ENCODE peak calls at places on chromosome 10, in seven cellular contexts. H is HCT116; F is effector memory CD4-positive, alpha-beta T cell; D is hepatocyte; J is cardiac muscle cell; T is lower lobe of right lung; M is body of pancreas. V is an unnamed sample. For H3K4me1, the result is how much of the 10 kb centered on the place peaks cover.

GRCh38 chr10:123958221-123958620 is 66.6 kb upstream of the CPXM2 start:
- DNase-seq in H (no peak), F (no peak), D (no peak), J (no peak), T (no peak), M (no peak), V (no peak)

GRCh38 chr10:77974396-77975074 is 48.0 kb upstream of the DLG5 start:
- DNase-seq in H (peak), F (no peak), D (peak), J (peak), T (no peak), M (peak), V (no peak)

GRCh38 chr10:131751827-131752775 is 148.7 kb upstream of the PPP2R2D start:
- DNase-seq in H (no peak), F (no peak), D (no peak), J (no peak), T (no peak), M (no peak), V (peak)

GRCh38 chr10:22321831-22322662 is 1.1 kb downstream of the BMI1 start:
- DNase-seq in H (no peak), F (no peak), D (peak), J (peak), T (peak), M (no peak), V (peak)

GRCh38 chr10:28202941-28203352 is 99.9 kb downstream of the MPP7 start:
- DNase-seq in H (no peak), F (no peak), D (no peak), J (no peak), T (no peak), M (peak), V (peak)

GRCh38 chr10:85642082-85642420 is 724.5 kb downstream of the GRID1 start:
- DNase-seq in H (no peak), F (no peak), D (no peak), J (no peak), T (no peak), M (no peak), V (no peak)

GRCh38 chr10:129853236-129853946 is 110.7 kb downstream of the EBF3 start:
- DNase-seq in H (no peak), F (no peak), D (peak), J (no peak), T (no peak), M (peak), V (no peak)

GRCh38 chr10:98602224-98602623 is 155.5 kb upstream of the HPS1 start:
- DNase-seq in H (no peak), F (no peak), D (no peak), J (no peak), T (no peak), M (no peak), V (no peak)

GRCh38 chr10:74799840-74800239 is 26.6 kb upstream of the KAT6B start:
- DNase-seq in H (no peak), F (no peak), D (no peak), J (no peak), T (no peak), M (no peak), V (no peak)

GRCh38 chr10:74855027-74855426 is 28.6 kb downstream of the KAT6B start:
- DNase-seq in H (no peak), F (no peak), D (no peak), J (peak), T (no peak), M (peak), V (no peak)

GRCh38 chr10:125448596-125448995 is 234.4 kb downstream of the TEX36 start:
- DNase-seq in H (peak), F (no peak), D (peak), J (peak), T (no peak), M (peak), V (no peak)

GRCh38 chr10:88881922-88882645 is 2.0 kb downstream of the STAMBPL1 start:
- DNase-seq in H (no peak), F (no peak), D (no peak), J (no peak), T (no peak), M (no peak), V (no peak)

GRCh38 chr10:84537447-84537931 is 209.1 kb downstream of the CCSER2 start:
- DNase-seq in H (peak), F (no peak), D (peak), J (peak), T (peak), M (peak), V (peak)

GRCh38 chr10:69124558-69125121 is 662 bp downstream of the VPS26A start:
- DNase-seq in H (peak), F (peak), D (peak), J (peak), T (peak), M (peak), V (no peak)

GRCh38 chr10:89210794-89211425 is 3.8 kb upstream of the CH25H start:
- DNase-seq in H (no peak), F (no peak), D (no peak), J (no peak), T (no peak), M (no peak), V (no peak)

GRCh38 chr10:3655528-3655927 is 129.5 kb downstream of the KLF6 start:
- DNase-seq in H (no peak), F (no peak), D (no peak), J (no peak), T (no peak), M (no peak), V (no peak)

GRCh38 chr10:93028881-93029280 is 31.7 kb upstream of the CYP26C1 start:
- DNase-seq in H (peak), F (no peak), D (no peak), J (no peak), T (no peak), M (no peak), V (no peak)

GRCh38 chr10:76732306-76732705 is 905.3 kb downstream of the KCNMA1 start:
- DNase-seq in H (no peak), F (no peak), D (no peak), J (no peak), T (no peak), M (no peak), V (no peak)

GRCh38 chr10:31129261-31129660 is 97.6 kb upstream of the ZNF438 start:
- DNase-seq in H (no peak), F (no peak), D (peak), J (no peak), T (no peak), M (peak), V (no peak)

GRCh38 chr10:32065871-32066270 is 9.6 kb upstream of the KIF5B start:
- DNase-seq in H (no peak), F (no peak), D (peak), J (no peak), T (no peak), M (peak), V (no peak)

GRCh38 chr10:30647089-30647488 is 17.5 kb upstream of the LYZL2 start:
- DNase-seq in H (no peak), F (no peak), D (no peak), J (no peak), T (no peak), M (no peak), V (no peak)

GRCh38 chr10:6470894-6471618 is 109.0 kb downstream of the PRKCQ start:
- DNase-seq in H (no peak), F (no peak), D (no peak), J (no peak), T (no peak), M (no peak), V (no peak)

GRCh38 chr10:116690356-116691078 is 51.8 kb downstream of the HSPA12A start:
- DNase-seq in H (no peak), F (no peak), D (peak), J (peak), T (no peak), M (no peak), V (no peak)

GRCh38 chr10:103690281-103690680 is 165.1 kb downstream of the SH3PXD2A start:
- DNase-seq in H (no peak), F (no peak), D (no peak), J (no peak), T (no peak), M (no peak), V (no peak)

GRCh38 chr10:133185421-133185820 is 25.4 kb downstream of the KNDC1 start:
- DNase-seq in H (no peak), F (no peak), D (no peak), J (no peak), T (no peak), M (no peak), V (no peak)

GRCh38 chr10:31143331-31143935 is 111.8 kb upstream of the ZNF438 start:
- DNase-seq in H (no peak), F (no peak), D (no peak), J (no peak), T (no peak), M (no peak), V (no peak)

GRCh38 chr10:15168296-15168780 is at the start of gene NMT2:
- DNase-seq in H (peak), F (no peak), D (no peak), J (peak), T (peak), M (peak), V (peak)

GRCh38 chr10:133336131-133337078 is at the start of gene CALY:
- DNase-seq in H (no peak), F (peak), D (no peak), J (peak), T (peak), M (peak), V (no peak)

GRCh38 chr10:89369142-89370105 is 8.4 kb upstream of the IFIT1B start:
- DNase-seq in H (no peak), F (no peak), D (peak), J (no peak), T (no peak), M (no peak), V (no peak)

GRCh38 chr10:124306922-124307371 is 111.8 kb downstream of the OAT start:
- DNase-seq in H (no peak), F (no peak), D (no peak), J (no peak), T (no peak), M (peak), V (no peak)

GRCh38 chr10:93678805-93679587 is 23.4 kb downstream of the FRA10AC1 start:
- DNase-seq in H (no peak), F (no peak), D (no peak), J (no peak), T (no peak), M (no peak), V (no peak)

GRCh38 chr10:107163904-107164861 is at the start of gene SORCS1:
- DNase-seq in H (no peak), F (no peak), D (peak), J (peak), T (no peak), M (peak), V (no peak)

GRCh38 chr10:79229081-79229541 is 118.2 kb upstream of the PPIF start:
- DNase-seq in H (no peak), F (no peak), D (peak), J (no peak), T (no peak), M (peak), V (no peak)

GRCh38 chr10:122112625-122113160 is 123.7 kb downstream of the TACC2 start:
- DNase-seq in H (peak), F (no peak), D (peak), J (peak), T (peak), M (peak), V (peak)

GRCh38 chr10:124903119-124903518 is 38.8 kb upstream of the ZRANB1 start:
- DNase-seq in H (no peak), F (no peak), D (no peak), J (no peak), T (no peak), M (no peak), V (no peak)

GRCh38 chr10:14560274-14560673 is 214.4 kb downstream of the FAM107B start:
- DNase-seq in H (peak), F (peak), D (no peak), J (peak), T (peak), M (peak), V (no peak)

GRCh38 chr10:88759366-88760101 is at the start of gene LIPN:
- DNase-seq in H (no peak), F (no peak), D (no peak), J (no peak), T (peak), M (peak), V (no peak)

GRCh38 chr10:127408733-127409132 is 140.4 kb upstream of the NPS start:
- DNase-seq in H (no peak), F (no peak), D (no peak), J (no peak), T (no peak), M (no peak), V (no peak)

GRCh38 chr10:119536508-119536837 is 6.0 kb downstream of the RGS10 start:
- DNase-seq in H (no peak), F (no peak), D (no peak), J (no peak), T (no peak), M (no peak), V (no peak)
- H3K4me1 ChIP-seq in H (under half), F (under half), D (under half), J (under half), T (under half), M (under half), V (under half)

GRCh38 chr10:43482319-43483078 is 45.6 kb downstream of the ZNF487 start:
- DNase-seq in H (no peak), F (no peak), D (no peak), J (no peak), T (no peak), M (no peak), V (no peak)
- H3K4me1 ChIP-seq in H (under half), F (under half), D (under half), J (under half), T (under half), M (under half), V (under half)

DNA sequence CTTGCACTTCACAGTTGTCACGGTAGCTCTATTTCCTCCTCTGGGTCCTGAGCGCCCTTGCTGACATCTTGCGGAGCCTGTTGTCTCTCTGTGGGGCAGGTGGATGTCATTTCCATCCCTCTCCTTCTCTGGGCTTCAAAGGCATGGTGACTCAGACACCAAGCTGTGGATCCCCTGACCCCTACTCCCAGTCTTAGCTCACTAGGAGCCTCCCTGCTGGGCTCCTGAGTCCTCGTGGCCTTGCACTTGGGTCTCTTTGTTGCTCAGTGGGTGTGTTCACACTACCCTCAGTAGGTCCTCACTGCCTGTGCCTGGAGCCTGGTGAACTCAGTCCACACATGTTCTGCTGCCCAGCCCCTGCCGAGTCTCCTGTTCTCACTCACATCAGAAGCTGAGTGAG is 100.3 kb upstream of the PAX2 start:
- DNase-seq in H (no peak), F (no peak), D (peak), J (no peak), T (no peak), M (no peak), V (no peak)
- H3K4me1 ChIP-seq in H (under half), F (under half), D (under half), J (under half), T (under half), M (under half), V (under half)

GRCh38 chr10:4945706-4946348 is 17.4 kb upstream of the AKR1C1 start:
- DNase-seq in H (no peak), F (no peak), D (no peak), J (no peak), T (no peak), M (no peak), V (no peak)
- H3K4me1 ChIP-seq in H (under half), F (under half), D (under half), J (under half), T (under half), M (under half), V (under half)

GRCh38 chr10:34186740-34187139 is 628.4 kb downstream of the PARD3 start:
- DNase-seq in H (no peak), F (no peak), D (no peak), J (no peak), T (no peak), M (no peak), V (no peak)
- H3K4me1 ChIP-seq in H (under half), F (under half), D (under half), J (under half), T (under half), M (under half), V (under half)

DNA sequence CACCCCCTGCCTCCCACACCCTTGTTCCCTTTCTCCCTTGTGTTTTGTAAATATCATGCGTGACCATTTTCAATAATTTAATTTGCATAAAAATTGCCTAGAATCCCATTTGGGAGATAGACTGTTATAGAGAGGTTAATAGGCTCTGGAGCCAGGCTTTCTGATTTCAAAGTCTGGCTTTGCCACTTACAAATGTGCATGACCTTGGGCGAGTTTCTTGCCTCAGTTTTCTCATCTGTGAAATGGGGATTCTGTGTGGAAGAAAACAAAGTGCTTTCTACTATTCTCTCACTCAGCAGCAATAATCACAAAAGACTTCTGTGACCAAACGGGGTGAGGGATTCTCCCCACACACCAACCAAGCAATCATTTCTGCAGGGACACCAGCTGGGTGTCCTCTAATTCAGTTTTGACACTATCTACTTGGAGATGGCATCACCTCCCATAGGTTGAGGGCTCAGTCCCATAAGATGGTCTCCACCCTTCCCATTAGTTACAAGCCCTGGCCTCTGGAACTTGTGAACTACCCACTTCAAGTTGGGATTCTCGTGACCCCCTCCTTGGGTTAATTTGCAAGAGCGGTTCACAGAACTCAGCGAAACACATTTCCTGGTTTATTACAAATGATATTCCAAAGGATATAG is 3.5 kb upstream of the ZNF22 start:
- DNase-seq in H (no peak), F (no peak), D (no peak), J (no peak), T (no peak), M (no peak), V (no peak)
- H3K4me1 ChIP-seq in H (under half), F (under half), D (under half), J (under half), T (half or more), M (half or more), V (under half)

DNA sequence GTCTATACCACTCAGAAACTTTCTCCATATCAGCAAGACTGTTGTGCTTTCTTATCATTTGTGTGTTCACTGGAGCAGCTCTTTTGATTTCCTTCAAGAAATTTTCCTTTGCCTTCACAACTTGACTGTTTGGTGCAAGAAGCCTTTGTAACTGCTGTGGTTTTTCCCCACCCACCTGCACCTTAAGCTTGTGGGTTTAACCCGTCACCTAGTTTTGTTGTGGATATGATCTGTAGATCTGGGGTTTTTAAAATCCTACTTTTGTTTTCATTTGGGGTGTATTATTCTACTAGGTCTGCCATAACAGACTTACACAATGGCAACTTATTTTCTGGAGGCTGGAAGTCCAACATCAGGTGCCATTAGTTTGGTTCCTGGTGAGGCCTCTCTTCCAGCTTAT is 30.5 kb upstream of the CHST3 start:
- DNase-seq in H (no peak), F (no peak), D (no peak), J (no peak), T (no peak), M (no peak), V (no peak)
- H3K4me1 ChIP-seq in H (under half), F (under half), D (under half), J (under half), T (under half), M (under half), V (under half)

GRCh38 chr10:99775850-99776249 is 6.6 kb upstream of the ABCC2 start:
- DNase-seq in H (peak), F (no peak), D (peak), J (no peak), T (no peak), M (no peak), V (no peak)
- H3K4me1 ChIP-seq in H (half or more), F (under half), D (half or more), J (under half), T (under half), M (under half), V (under half)

GRCh38 chr10:59891349-59891748 is 15.0 kb downstream of the CCDC6 start:
- DNase-seq in H (no peak), F (no peak), D (no peak), J (no peak), T (no peak), M (no peak), V (no peak)

GRCh38 chr10:59887006-59887405 is 19.4 kb downstream of the CCDC6 start:
- DNase-seq in H (no peak), F (no peak), D (no peak), J (no peak), T (no peak), M (no peak), V (no peak)

GRCh38 chr10:59891919-59892318 is 14.4 kb downstream of the CCDC6 start:
- DNase-seq in H (no peak), F (no peak), D (no peak), J (no peak), T (no peak), M (no peak), V (no peak)

GRCh38 chr10:59885430-59886134 is 20.8 kb downstream of the CCDC6 start:
- DNase-seq in H (no peak), F (no peak), D (no peak), J (no peak), T (no peak), M (no peak), V (no peak)

DNA sequence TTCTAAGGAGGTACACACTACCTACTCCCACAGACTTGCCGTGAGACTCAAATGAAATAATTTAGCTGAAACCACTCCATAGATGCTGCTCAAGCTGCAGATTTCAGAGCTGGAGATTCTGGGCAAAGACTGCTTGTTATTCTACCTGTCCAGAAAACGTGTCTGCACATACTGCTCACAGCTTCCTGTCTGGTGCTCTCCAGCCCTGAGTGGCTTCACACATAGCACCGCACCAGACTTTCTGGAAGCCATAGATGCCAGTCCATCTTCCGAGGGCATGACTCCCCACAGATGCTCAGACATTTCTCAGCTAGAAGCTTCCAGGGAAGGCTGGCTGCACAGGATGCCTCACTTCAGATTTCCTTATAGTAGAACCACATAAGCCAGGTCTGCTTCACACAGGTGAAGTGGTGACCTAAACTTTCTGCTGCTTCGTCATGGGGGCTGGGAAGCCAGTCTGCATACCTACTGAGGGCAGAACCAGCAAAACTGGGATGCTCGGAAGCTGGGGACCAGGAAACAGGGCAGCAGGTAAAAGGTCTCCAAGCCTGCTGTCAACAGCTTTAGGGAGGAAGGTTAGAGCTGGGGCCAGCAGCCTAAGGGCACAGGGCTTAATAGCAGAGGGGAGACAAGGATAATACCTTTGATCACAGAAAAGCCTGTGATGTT is 18.2 kb downstream of the CCDC6 start:
- DNase-seq in H (no peak), F (no peak), D (no peak), J (no peak), T (no peak), M (no peak), V (no peak)
- H3K4me1 ChIP-seq in H (under half), F (under half), D (under half), J (under half), T (half or more), M (half or more), V (under half)